ENCODE peak calls at places on chromosome 17, in four cellular contexts. One of them, this sample, is unnamed.

GRCh38 chr17:3848229-3848628 is 2.2 kb upstream of the NCBP3 start:
- DNase-seq in BE2C: no peak
- DNase-seq in upper lobe of right lung: no peak
- DNase-seq in OCI-LY7: no peak
- DNase-seq in this sample: no peak

GRCh38 chr17:19370493-19370960 is 7.8 kb upstream of the MAPK7 start:
- DNase-seq in BE2C: no peak
- DNase-seq in upper lobe of right lung: no peak
- DNase-seq in OCI-LY7: no peak
- DNase-seq in this sample: no peak

GRCh38 chr17:14301761-14302401 is 1.0 kb downstream of the HS3ST3B1 start:
- DNase-seq in BE2C: no peak
- DNase-seq in upper lobe of right lung: peak
- DNase-seq in OCI-LY7: peak
- DNase-seq in this sample: peak

GRCh38 chr17:15404116-15404730 is 62.8 kb upstream of the TEKT3 start:
- DNase-seq in BE2C: peak
- DNase-seq in upper lobe of right lung: no peak
- DNase-seq in OCI-LY7: no peak
- DNase-seq in this sample: peak

GRCh38 chr17:65783845-65784334 is 222.4 kb upstream of the AXIN2 start:
- DNase-seq in BE2C: no peak
- DNase-seq in upper lobe of right lung: no peak
- DNase-seq in OCI-LY7: no peak
- DNase-seq in this sample: peak

GRCh38 chr17:15955793-15956541 is 11.0 kb downstream of the ADORA2B start:
- DNase-seq in BE2C: no peak
- DNase-seq in upper lobe of right lung: no peak
- DNase-seq in OCI-LY7: no peak
- DNase-seq in this sample: no peak

GRCh38 chr17:22272363-22273146 is 580.2 kb downstream of the KCNJ18 start:
- DNase-seq in BE2C: no peak
- DNase-seq in upper lobe of right lung: peak
- DNase-seq in OCI-LY7: no peak
- DNase-seq in this sample: no peak

GRCh38 chr17:76918811-76919210 is 50.6 kb downstream of the MGAT5B start:
- DNase-seq in BE2C: no peak
- DNase-seq in upper lobe of right lung: no peak
- DNase-seq in OCI-LY7: no peak
- DNase-seq in this sample: no peak

GRCh38 chr17:41943492-41943891 is 13.1 kb downstream of the ODAD4 start:
- DNase-seq in BE2C: no peak
- DNase-seq in upper lobe of right lung: no peak
- DNase-seq in OCI-LY7: no peak
- DNase-seq in this sample: no peak

GRCh38 chr17:3750296-3750695 is 26.6 kb downstream of the HASPIN start:
- DNase-seq in BE2C: no peak
- DNase-seq in upper lobe of right lung: no peak
- DNase-seq in OCI-LY7: no peak
- DNase-seq in this sample: no peak

GRCh38 chr17:75847595-75848522 is 3.7 kb upstream of the UNC13D start:
- DNase-seq in BE2C: no peak
- DNase-seq in upper lobe of right lung: no peak
- DNase-seq in OCI-LY7: no peak
- DNase-seq in this sample: no peak

GRCh38 chr17:46029627-46030026 is 30.6 kb downstream of the STH start:
- DNase-seq in BE2C: no peak
- DNase-seq in upper lobe of right lung: no peak
- DNase-seq in OCI-LY7: no peak
- DNase-seq in this sample: no peak

GRCh38 chr17:76266244-76266938 is 1.2 kb downstream of the UBALD2 start:
- DNase-seq in BE2C: no peak
- DNase-seq in upper lobe of right lung: no peak
- DNase-seq in OCI-LY7: peak
- DNase-seq in this sample: peak

GRCh38 chr17:61397086-61397842 is 2.4 kb upstream of the TBX2 start:
- DNase-seq in BE2C: peak
- DNase-seq in upper lobe of right lung: peak
- DNase-seq in OCI-LY7: no peak
- DNase-seq in this sample: no peak

GRCh38 chr17:8844229-8845218 is 22.9 kb downstream of the PIK3R6 start:
- DNase-seq in BE2C: no peak
- DNase-seq in upper lobe of right lung: no peak
- DNase-seq in OCI-LY7: no peak
- DNase-seq in this sample: no peak

GRCh38 chr17:61285483-61286320 is 113.9 kb upstream of the TBX2 start:
- DNase-seq in BE2C: no peak
- DNase-seq in upper lobe of right lung: no peak
- DNase-seq in OCI-LY7: no peak
- DNase-seq in this sample: peak

GRCh38 chr17:83100853-83101391 is 21.5 kb downstream of the METRNL start:
- DNase-seq in BE2C: no peak
- DNase-seq in upper lobe of right lung: no peak
- DNase-seq in OCI-LY7: peak
- DNase-seq in this sample: no peak

GRCh38 chr17:82655038-82655479 is 6.8 kb upstream of the WDR45B start:
- DNase-seq in BE2C: no peak
- DNase-seq in upper lobe of right lung: no peak
- DNase-seq in OCI-LY7: no peak
- DNase-seq in this sample: peak

GRCh38 chr17:29559640-29560039 is 7.2 kb downstream of the ABHD15 start:
- DNase-seq in BE2C: no peak
- DNase-seq in upper lobe of right lung: no peak
- DNase-seq in OCI-LY7: peak
- DNase-seq in this sample: no peak

GRCh38 chr17:18858567-18859245 is 775 bp downstream of the PRPSAP2 start:
- DNase-seq in BE2C: no peak
- DNase-seq in upper lobe of right lung: no peak
- DNase-seq in OCI-LY7: no peak
- DNase-seq in this sample: no peak

GRCh38 chr17:46212634-46213435 is 19.6 kb upstream of the KANSL1 start:
- DNase-seq in BE2C: peak
- DNase-seq in upper lobe of right lung: no peak
- DNase-seq in OCI-LY7: peak
- DNase-seq in this sample: peak

GRCh38 chr17:61455754-61456681 is 3.8 kb downstream of the TBX4 start:
- DNase-seq in BE2C: no peak
- DNase-seq in upper lobe of right lung: peak
- DNase-seq in OCI-LY7: no peak
- DNase-seq in this sample: no peak

GRCh38 chr17:68035131-68035522 is 408 bp upstream of the KPNA2 start:
- DNase-seq in BE2C: peak
- DNase-seq in upper lobe of right lung: peak
- DNase-seq in OCI-LY7: peak
- DNase-seq in this sample: no peak

GRCh38 chr17:9900744-9901143 is 4.3 kb downstream of the RCVRN start:
- DNase-seq in BE2C: no peak
- DNase-seq in upper lobe of right lung: no peak
- DNase-seq in OCI-LY7: no peak
- DNase-seq in this sample: peak

GRCh38 chr17:73760186-73760758 is 116.0 kb upstream of the SDK2 start:
- DNase-seq in BE2C: no peak
- DNase-seq in upper lobe of right lung: no peak
- DNase-seq in OCI-LY7: peak
- DNase-seq in this sample: no peak

GRCh38 chr17:18966831-18967624 is 15.1 kb downstream of the SLC5A10 start:
- DNase-seq in BE2C: no peak
- DNase-seq in upper lobe of right lung: no peak
- DNase-seq in OCI-LY7: no peak
- DNase-seq in this sample: peak

GRCh38 chr17:28053725-28054124 is 11.2 kb downstream of the NLK start:
- DNase-seq in BE2C: no peak
- DNase-seq in upper lobe of right lung: no peak
- DNase-seq in OCI-LY7: no peak
- DNase-seq in this sample: no peak

GRCh38 chr17:76523084-76524037 is 14.1 kb downstream of the CYGB start:
- DNase-seq in BE2C: peak
- DNase-seq in upper lobe of right lung: peak
- DNase-seq in OCI-LY7: peak
- DNase-seq in this sample: peak

GRCh38 chr17:59423137-59423703 is 91.8 kb downstream of the YPEL2 start:
- DNase-seq in BE2C: peak
- DNase-seq in upper lobe of right lung: no peak
- DNase-seq in OCI-LY7: no peak
- DNase-seq in this sample: peak

GRCh38 chr17:66399441-66399840 is 97.0 kb downstream of the PRKCA start:
- DNase-seq in BE2C: no peak
- DNase-seq in upper lobe of right lung: no peak
- DNase-seq in OCI-LY7: no peak
- DNase-seq in this sample: no peak

GRCh38 chr17:72618018-72618509 is 474.4 kb downstream of the SLC39A11 start:
- DNase-seq in BE2C: peak
- DNase-seq in upper lobe of right lung: no peak
- DNase-seq in OCI-LY7: no peak
- DNase-seq in this sample: peak

GRCh38 chr17:34391241-34391640 is 28.2 kb upstream of the CCL1 start:
- DNase-seq in BE2C: no peak
- DNase-seq in upper lobe of right lung: no peak
- DNase-seq in OCI-LY7: peak
- DNase-seq in this sample: no peak

GRCh38 chr17:37465058-37465616 is 24.6 kb upstream of the DUSP14 start:
- DNase-seq in BE2C: no peak
- DNase-seq in upper lobe of right lung: no peak
- DNase-seq in OCI-LY7: no peak
- DNase-seq in this sample: peak

GRCh38 chr17:79950306-79950705 is 85.4 kb downstream of the TBC1D16 start:
- DNase-seq in BE2C: no peak
- DNase-seq in upper lobe of right lung: peak
- DNase-seq in OCI-LY7: no peak
- DNase-seq in this sample: no peak

DNA sequence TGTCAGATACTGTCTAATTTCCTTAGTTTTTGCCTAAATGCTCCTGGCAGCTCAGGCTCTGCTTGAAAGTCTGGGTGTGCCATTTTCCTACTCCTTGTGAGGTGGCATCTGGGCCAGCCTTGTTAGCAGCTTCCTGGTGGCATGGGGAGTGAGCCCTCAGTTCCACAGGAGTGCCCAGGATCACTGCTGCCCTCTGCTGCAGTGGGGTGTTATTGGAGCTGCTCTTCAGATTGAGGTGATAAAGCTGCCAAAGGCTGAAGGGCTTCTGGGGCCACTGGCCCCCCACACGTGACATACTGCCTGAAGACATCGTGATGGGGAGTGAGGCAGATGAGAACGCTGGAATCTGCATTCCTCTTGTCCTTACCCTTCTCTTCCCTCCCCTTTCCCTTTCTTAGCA is 27.4 kb downstream of the CEP95 start:
- DNase-seq in BE2C: no peak
- DNase-seq in upper lobe of right lung: no peak
- DNase-seq in OCI-LY7: peak
- DNase-seq in this sample: no peak
- TF ChIP-seq CTCF in BE2C: peak
- TF ChIP-seq CTCF in upper lobe of right lung: no peak
- TF ChIP-seq CTCF in OCI-LY7: peak
- TF ChIP-seq CTCF in this sample: peak

DNA sequence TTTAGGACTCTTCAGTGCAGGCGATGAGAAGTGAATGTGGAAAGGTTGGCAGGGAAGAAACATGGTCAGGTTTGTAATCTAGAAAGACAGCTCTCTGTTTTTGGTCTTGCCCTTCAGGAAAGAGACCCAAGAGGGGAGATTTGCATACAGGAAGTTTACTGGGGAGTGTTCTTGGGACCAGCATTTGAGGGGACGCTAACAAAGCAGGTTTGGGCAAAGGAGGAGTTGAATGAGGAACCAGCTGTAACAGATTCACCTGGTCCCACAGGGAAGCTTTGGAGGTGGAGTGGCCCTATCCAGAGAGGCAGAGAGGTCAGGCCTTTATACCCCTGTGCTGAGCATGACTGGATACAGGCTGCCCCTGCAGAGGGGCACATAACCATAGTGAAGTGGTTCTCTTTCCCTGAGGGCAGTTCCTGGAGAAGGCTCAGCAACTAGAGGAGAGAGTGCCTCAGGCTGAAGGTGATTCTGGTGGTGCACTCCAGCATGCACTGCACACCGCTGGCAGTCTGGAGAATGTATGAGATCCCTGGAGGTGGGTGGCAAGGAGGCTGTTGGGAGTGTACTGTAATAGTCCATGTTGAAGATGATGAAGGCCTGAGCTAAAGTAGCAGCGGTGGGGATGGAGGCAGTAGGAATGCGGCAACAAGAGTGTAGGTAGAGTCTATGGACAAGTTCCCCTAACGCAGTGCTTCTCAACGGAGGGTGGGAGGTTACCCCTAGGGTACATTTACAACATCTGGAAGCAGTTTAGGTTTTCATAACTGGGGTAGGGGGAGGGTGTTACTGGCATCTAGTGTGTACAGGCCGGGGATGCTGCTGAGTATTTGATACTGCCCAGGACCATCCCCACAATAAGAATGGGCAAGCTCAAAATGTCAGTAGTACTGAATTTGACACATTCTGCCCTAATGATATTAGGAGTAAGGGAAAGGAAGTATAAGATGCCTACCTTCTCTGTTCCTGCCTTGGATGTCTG is 37.2 kb downstream of the MAP2K6 start:
- DNase-seq in BE2C: no peak
- DNase-seq in upper lobe of right lung: no peak
- DNase-seq in OCI-LY7: peak
- DNase-seq in this sample: no peak
- H3K4me3 ChIP-seq in BE2C: no peak
- H3K4me3 ChIP-seq in upper lobe of right lung: no peak
- H3K4me3 ChIP-seq in OCI-LY7: no peak
- H3K4me3 ChIP-seq in this sample: no peak

GRCh38 chr17:78682363-78682762 is 99.7 kb downstream of the CYTH1 start:
- DNase-seq in BE2C: no peak
- DNase-seq in upper lobe of right lung: no peak
- DNase-seq in OCI-LY7: no peak
- DNase-seq in this sample: no peak

GRCh38 chr17:78679495-78680395 is 102.3 kb downstream of the CYTH1 start:
- DNase-seq in BE2C: no peak
- DNase-seq in upper lobe of right lung: peak
- DNase-seq in OCI-LY7: no peak
- DNase-seq in this sample: no peak

GRCh38 chr17:78678220-78678554 is 101.0 kb upstream of the DNAH17 start:
- DNase-seq in BE2C: no peak
- DNase-seq in upper lobe of right lung: peak
- DNase-seq in OCI-LY7: no peak
- DNase-seq in this sample: no peak

GRCh38 chr17:78678711-78679110 is 101.5 kb upstream of the DNAH17 start:
- DNase-seq in BE2C: no peak
- DNase-seq in upper lobe of right lung: peak
- DNase-seq in OCI-LY7: no peak
- DNase-seq in this sample: no peak

DNA sequence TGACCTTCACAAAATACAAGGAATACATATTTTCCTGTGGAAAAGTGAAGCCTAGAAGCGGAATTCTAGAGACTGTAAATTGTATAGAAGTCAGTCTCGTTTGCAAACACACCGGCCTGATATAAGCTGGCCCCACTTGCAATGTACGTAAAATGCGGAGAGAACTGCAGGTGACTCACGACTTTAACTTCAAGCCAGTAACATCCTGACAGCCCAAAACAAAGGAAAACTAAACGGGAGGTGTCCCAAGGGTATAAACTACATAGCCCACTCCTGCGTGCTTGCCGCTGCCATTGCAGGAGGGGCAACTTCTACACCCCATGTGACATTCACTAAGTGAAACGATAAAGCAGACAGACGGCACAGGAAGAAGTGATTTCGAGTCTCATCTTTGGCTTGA is 101.6 kb downstream of the CYTH1 start:
- DNase-seq in BE2C: no peak
- DNase-seq in upper lobe of right lung: peak
- DNase-seq in OCI-LY7: no peak
- DNase-seq in this sample: peak
- TF ChIP-seq CTCF in BE2C: no peak
- TF ChIP-seq CTCF in upper lobe of right lung: no peak
- TF ChIP-seq CTCF in OCI-LY7: no peak
- TF ChIP-seq CTCF in this sample: no peak

GRCh38 chr17:48601528-48602430 is 3.0 kb downstream of the HOXB6 start:
- DNase-seq in BE2C: no peak
- DNase-seq in upper lobe of right lung: no peak
- DNase-seq in OCI-LY7: no peak
- DNase-seq in this sample: no peak
- H3K4me3 ChIP-seq in BE2C: no peak
- H3K4me3 ChIP-seq in upper lobe of right lung: no peak
- H3K4me3 ChIP-seq in OCI-LY7: no peak
- H3K4me3 ChIP-seq in this sample: no peak